ENCODE peak calls at places on chromosomes 5 and 9, in five cellular contexts. M, U, N, C and I are unnamed samples.

GRCh38 chr5:134184155-134185135 is 7.7 kb upstream of the SKP1 start:
- DNase-seq in U (peak), N (peak), M (peak), C (peak), I (peak)

GRCh38 chr5:127229185-127229889 is 61.3 kb upstream of the MEGF10 start:
- DNase-seq in M (peak), N (peak), U (peak), C (peak), I (peak)

GRCh38 chr9:20728493-20729220 is 44.6 kb downstream of the FOCAD start:
- DNase-seq in C (no peak), U (no peak), N (no peak), M (no peak), I (no peak)

GRCh38 chr5:73531356-73531755 is 33.1 kb downstream of the BTF3 start:
- DNase-seq in N (no peak), C (no peak), M (no peak), U (no peak), I (no peak)

GRCh38 chr9:96176901-96177718 is 124.9 kb downstream of the HSD17B3 start:
- DNase-seq in N (peak), U (no peak), C (no peak), M (no peak), I (no peak)

GRCh38 chr9:84731696-84732095 is 62.2 kb downstream of the NTRK2 start:
- DNase-seq in M (no peak), N (no peak), C (no peak), U (no peak), I (no peak)

GRCh38 chr5:135578685-135579341 is at the start of gene CXCL14:
- DNase-seq in N (no peak), M (no peak), U (no peak), C (peak), I (no peak)

GRCh38 chr9:13719981-13720380 is 440.5 kb upstream of the MPDZ start:
- DNase-seq in U (no peak), C (no peak), N (no peak), M (no peak), I (no peak)

GRCh38 chr5:113202904-113203716 is 226.5 kb downstream of the DCP2 start:
- DNase-seq in N (no peak), C (peak), U (no peak), M (no peak), I (no peak)

GRCh38 chr5:124203308-124203707 is 543.1 kb downstream of the ZNF608 start:
- DNase-seq in C (no peak), U (no peak), M (no peak), N (no peak), I (no peak)

GRCh38 chr9:23117621-23118020 is 671.0 kb downstream of the DMRTA1 start:
- DNase-seq in N (no peak), C (no peak), M (no peak), U (no peak), I (no peak)

GRCh38 chr9:76401580-76402354 is 7.5 kb upstream of the RFK start:
- DNase-seq in N (no peak), U (no peak), C (no peak), M (no peak), I (no peak)

GRCh38 chr5:173333900-173334685 is 5.9 kb upstream of the STC2 start:
- DNase-seq in U (no peak), M (no peak), N (no peak), C (no peak), I (no peak)

GRCh38 chr9:82109626-82110025 is 121.1 kb downstream of the SPATA31D1 start:
- DNase-seq in C (no peak), M (no peak), U (no peak), N (no peak), I (no peak)

GRCh38 chr5:69209607-69210006 is 20.2 kb downstream of the CENPH start:
- DNase-seq in N (no peak), C (no peak), M (no peak), U (no peak), I (no peak)

GRCh38 chr5:173645437-173645807 is 29.0 kb upstream of the BOD1 start:
- DNase-seq in C (no peak), N (no peak), M (no peak), U (peak), I (no peak)

GRCh38 chr5:102901821-102902448 is 146.8 kb downstream of the PAM start:
- DNase-seq in U (no peak), N (no peak), M (no peak), C (no peak), I (no peak)

GRCh38 chr9:81125446-81126092 is 563.8 kb downstream of the TLE1 start:
- DNase-seq in N (no peak), M (no peak), U (no peak), C (no peak), I (no peak)

GRCh38 chr5:181108578-181109165 is 22.3 kb downstream of the OR2V1 start:
- DNase-seq in C (no peak), U (peak), N (no peak), M (no peak), I (no peak)

GRCh38 chr9:83680233-83680632 is 27.5 kb downstream of the UBQLN1 start:
- DNase-seq in U (no peak), C (no peak), M (no peak), N (no peak), I (no peak)

GRCh38 chr9:134103391-134103998 is 32.4 kb upstream of the WDR5 start:
- DNase-seq in M (no peak), C (no peak), N (no peak), U (no peak), I (no peak)

GRCh38 chr5:95027775-95028174 is 257.1 kb downstream of the MCTP1 start:
- DNase-seq in M (no peak), N (no peak), U (no peak), C (no peak), I (no peak)

GRCh38 chr5:8508196-8508595 is 639.2 kb downstream of the MTRR start:
- DNase-seq in N (no peak), M (no peak), U (no peak), C (no peak), I (no peak)